ENCODE peak calls at places on chromosomes 11 and 22, in five cellular contexts. One of them, this sample, is unnamed.

GRCh38 chr22:21739828-21740377 is 4.3 kb upstream of the YPEL1 start:
- DNase-seq in pancreas: no peak
- DNase-seq in Caco-2: no peak
- DNase-seq in activated CD8-positive, alpha-beta memory T cell treated with anti-CD3 and anti-CD28 coated beads for 24 hours: no peak
- DNase-seq in central memory CD8-positive, alpha-beta T cell: no peak
- DNase-seq in this sample: no peak

GRCh38 chr11:1139441-1140066 is 18.2 kb upstream of the MUC5AC start:
- DNase-seq in pancreas: no peak
- DNase-seq in Caco-2: no peak
- DNase-seq in activated CD8-positive, alpha-beta memory T cell treated with anti-CD3 and anti-CD28 coated beads for 24 hours: peak
- DNase-seq in central memory CD8-positive, alpha-beta T cell: peak
- DNase-seq in this sample: no peak

GRCh38 chr22:22397292-22397870 is 111.2 kb downstream of the ZNF280B start:
- DNase-seq in pancreas: peak
- DNase-seq in Caco-2: peak
- DNase-seq in activated CD8-positive, alpha-beta memory T cell treated with anti-CD3 and anti-CD28 coated beads for 24 hours: no peak
- DNase-seq in central memory CD8-positive, alpha-beta T cell: no peak
- DNase-seq in this sample: no peak

GRCh38 chr11:1171985-1172728 is 14.4 kb downstream of the MUC5AC start:
- DNase-seq in pancreas: no peak
- DNase-seq in Caco-2: no peak
- DNase-seq in activated CD8-positive, alpha-beta memory T cell treated with anti-CD3 and anti-CD28 coated beads for 24 hours: no peak
- DNase-seq in central memory CD8-positive, alpha-beta T cell: no peak
- DNase-seq in this sample: no peak

GRCh38 chr11:63212742-63213141 is 30.7 kb downstream of the SLC22A25 start:
- DNase-seq in pancreas: peak
- DNase-seq in Caco-2: peak
- DNase-seq in activated CD8-positive, alpha-beta memory T cell treated with anti-CD3 and anti-CD28 coated beads for 24 hours: no peak
- DNase-seq in central memory CD8-positive, alpha-beta T cell: no peak
- DNase-seq in this sample: no peak

GRCh38 chr11:117827521-117828511 is 3.3 kb upstream of the FXYD2 start:
- DNase-seq in pancreas: no peak
- DNase-seq in Caco-2: no peak
- DNase-seq in activated CD8-positive, alpha-beta memory T cell treated with anti-CD3 and anti-CD28 coated beads for 24 hours: peak
- DNase-seq in central memory CD8-positive, alpha-beta T cell: no peak
- DNase-seq in this sample: no peak

GRCh38 chr22:17910561-17911311 is 113.6 kb downstream of the MICAL3 start:
- DNase-seq in pancreas: peak
- DNase-seq in Caco-2: no peak
- DNase-seq in activated CD8-positive, alpha-beta memory T cell treated with anti-CD3 and anti-CD28 coated beads for 24 hours: no peak
- DNase-seq in central memory CD8-positive, alpha-beta T cell: no peak
- DNase-seq in this sample: no peak

GRCh38 chr11:129320485-129320884 is 55.2 kb upstream of the BARX2 start:
- DNase-seq in pancreas: no peak
- DNase-seq in Caco-2: no peak
- DNase-seq in activated CD8-positive, alpha-beta memory T cell treated with anti-CD3 and anti-CD28 coated beads for 24 hours: no peak
- DNase-seq in central memory CD8-positive, alpha-beta T cell: no peak
- DNase-seq in this sample: no peak

GRCh38 chr22:32584650-32585049 is 110.0 kb downstream of the FBXO7 start:
- DNase-seq in pancreas: no peak
- DNase-seq in Caco-2: no peak
- DNase-seq in activated CD8-positive, alpha-beta memory T cell treated with anti-CD3 and anti-CD28 coated beads for 24 hours: no peak
- DNase-seq in central memory CD8-positive, alpha-beta T cell: no peak
- DNase-seq in this sample: no peak

GRCh38 chr11:46450846-46451470 is 59.4 kb upstream of the CHRM4 start:
- DNase-seq in pancreas: no peak
- DNase-seq in Caco-2: no peak
- DNase-seq in activated CD8-positive, alpha-beta memory T cell treated with anti-CD3 and anti-CD28 coated beads for 24 hours: no peak
- DNase-seq in central memory CD8-positive, alpha-beta T cell: no peak
- DNase-seq in this sample: no peak

GRCh38 chr11:71181566-71181965 is 70.8 kb downstream of the SHANK2 start:
- DNase-seq in pancreas: no peak
- DNase-seq in Caco-2: no peak
- DNase-seq in activated CD8-positive, alpha-beta memory T cell treated with anti-CD3 and anti-CD28 coated beads for 24 hours: no peak
- DNase-seq in central memory CD8-positive, alpha-beta T cell: no peak
- DNase-seq in this sample: no peak

GRCh38 chr11:93216511-93217121 is 18.8 kb upstream of the SLC36A4 start:
- DNase-seq in pancreas: no peak
- DNase-seq in Caco-2: no peak
- DNase-seq in activated CD8-positive, alpha-beta memory T cell treated with anti-CD3 and anti-CD28 coated beads for 24 hours: no peak
- DNase-seq in central memory CD8-positive, alpha-beta T cell: no peak
- DNase-seq in this sample: no peak

GRCh38 chr22:30021881-30022619 is 58.2 kb upstream of the HORMAD2 start:
- DNase-seq in pancreas: no peak
- DNase-seq in Caco-2: no peak
- DNase-seq in activated CD8-positive, alpha-beta memory T cell treated with anti-CD3 and anti-CD28 coated beads for 24 hours: no peak
- DNase-seq in central memory CD8-positive, alpha-beta T cell: no peak
- DNase-seq in this sample: no peak

GRCh38 chr11:69155302-69156198 is at the start of gene SMIM38:
- DNase-seq in pancreas: no peak
- DNase-seq in Caco-2: no peak
- DNase-seq in activated CD8-positive, alpha-beta memory T cell treated with anti-CD3 and anti-CD28 coated beads for 24 hours: no peak
- DNase-seq in central memory CD8-positive, alpha-beta T cell: no peak
- DNase-seq in this sample: no peak

GRCh38 chr22:38327805-38328204 is 10.6 kb upstream of the CSNK1E start:
- DNase-seq in pancreas: no peak
- DNase-seq in Caco-2: no peak
- DNase-seq in activated CD8-positive, alpha-beta memory T cell treated with anti-CD3 and anti-CD28 coated beads for 24 hours: no peak
- DNase-seq in central memory CD8-positive, alpha-beta T cell: no peak
- DNase-seq in this sample: no peak

GRCh38 chr11:45412521-45412920 is 126.4 kb upstream of the SYT13 start:
- DNase-seq in pancreas: no peak
- DNase-seq in Caco-2: no peak
- DNase-seq in activated CD8-positive, alpha-beta memory T cell treated with anti-CD3 and anti-CD28 coated beads for 24 hours: no peak
- DNase-seq in central memory CD8-positive, alpha-beta T cell: no peak
- DNase-seq in this sample: no peak

GRCh38 chr11:78062671-78063070 is 990 bp upstream of the THRSP start:
- DNase-seq in pancreas: no peak
- DNase-seq in Caco-2: peak
- DNase-seq in activated CD8-positive, alpha-beta memory T cell treated with anti-CD3 and anti-CD28 coated beads for 24 hours: no peak
- DNase-seq in central memory CD8-positive, alpha-beta T cell: no peak
- DNase-seq in this sample: no peak

GRCh38 chr11:60992842-60993409 is 21.4 kb downstream of the CD6 start:
- DNase-seq in pancreas: no peak
- DNase-seq in Caco-2: no peak
- DNase-seq in activated CD8-positive, alpha-beta memory T cell treated with anti-CD3 and anti-CD28 coated beads for 24 hours: no peak
- DNase-seq in central memory CD8-positive, alpha-beta T cell: no peak
- DNase-seq in this sample: no peak

GRCh38 chr22:30754521-30754920 is 59.8 kb downstream of the OSBP2 start:
- DNase-seq in pancreas: no peak
- DNase-seq in Caco-2: no peak
- DNase-seq in activated CD8-positive, alpha-beta memory T cell treated with anti-CD3 and anti-CD28 coated beads for 24 hours: no peak
- DNase-seq in central memory CD8-positive, alpha-beta T cell: no peak
- DNase-seq in this sample: no peak

GRCh38 chr11:102421262-102421661 is 31.3 kb downstream of the TMEM123 start:
- DNase-seq in pancreas: no peak
- DNase-seq in Caco-2: no peak
- DNase-seq in activated CD8-positive, alpha-beta memory T cell treated with anti-CD3 and anti-CD28 coated beads for 24 hours: no peak
- DNase-seq in central memory CD8-positive, alpha-beta T cell: no peak
- DNase-seq in this sample: no peak

GRCh38 chr11:98143661-98144060 is 877.1 kb upstream of the CNTN5 start:
- DNase-seq in pancreas: no peak
- DNase-seq in Caco-2: no peak
- DNase-seq in activated CD8-positive, alpha-beta memory T cell treated with anti-CD3 and anti-CD28 coated beads for 24 hours: no peak
- DNase-seq in central memory CD8-positive, alpha-beta T cell: no peak
- DNase-seq in this sample: no peak

GRCh38 chr11:44564198-44564597 is 1.3 kb upstream of the CD82 start:
- DNase-seq in pancreas: peak
- DNase-seq in Caco-2: no peak
- DNase-seq in activated CD8-positive, alpha-beta memory T cell treated with anti-CD3 and anti-CD28 coated beads for 24 hours: no peak
- DNase-seq in central memory CD8-positive, alpha-beta T cell: no peak
- DNase-seq in this sample: no peak

GRCh38 chr11:112659185-112659584 is 302.0 kb upstream of the NCAM1 start:
- DNase-seq in pancreas: no peak
- DNase-seq in Caco-2: no peak
- DNase-seq in activated CD8-positive, alpha-beta memory T cell treated with anti-CD3 and anti-CD28 coated beads for 24 hours: no peak
- DNase-seq in central memory CD8-positive, alpha-beta T cell: no peak
- DNase-seq in this sample: no peak

This sample was measured in stimulated activated CD8-positive, alpha-beta memory T cell treated with anti-CD3 and anti-CD28 coated beads, Interleukin-4, amount 100 ng/mL, for 1 hour.